ENCODE peak calls at places on chromosomes 6 and 20, in nine cellular contexts. R is neural crest cell; G is HEK293T; V is GM04503; E is type B pancreatic cell; T is naive thymus-derived CD4-positive, alpha-beta T cell; N is A549; K is stimulated activated CD8-positive, alpha-beta memory T cell treated with anti-CD3 and anti-CD28 coated beads, Interleukin-7, amount 100 ng/mL, for 1 hour; H is SW480. M is an unnamed sample.

GRCh38 chr20:574297-574942 is 30.8 kb upstream of the CSNK2A1 start:
- DNase-seq in H (no peak), R (no peak), V (no peak), K (no peak), N (no peak), E (no peak), T (no peak), G (no peak), M (no peak)

GRCh38 chr20:38156280-38156679 is 8.8 kb downstream of the TGM2 start:
- DNase-seq in N (no peak), H (no peak), G (no peak), E (no peak), K (no peak), V (no peak), R (no peak), T (no peak), M (no peak)

GRCh38 chr6:44496705-44497369 is 109.3 kb downstream of the CDC5L start:
- DNase-seq in E (peak), V (no peak), G (no peak), R (no peak), T (no peak), N (no peak), K (no peak), H (no peak), M (no peak)

GRCh38 chr20:38764563-38765355 is 16.5 kb downstream of the ACTR5 start:
- DNase-seq in H (peak), E (no peak), V (peak), K (no peak), N (peak), R (no peak), G (no peak), T (no peak), M (no peak)

GRCh38 chr6:24923885-24924401 is 11.8 kb downstream of the RIPOR2 start:
- DNase-seq in G (no peak), V (no peak), N (no peak), R (no peak), T (no peak), E (no peak), H (no peak), K (no peak), M (no peak)

GRCh38 chr6:20235041-20235440 is 22.8 kb upstream of the MBOAT1 start:
- DNase-seq in R (no peak), H (no peak), T (no peak), V (no peak), E (no peak), N (no peak), K (no peak), G (no peak), M (no peak)

GRCh38 chr20:14717124-14718004 is 380.0 kb upstream of the FLRT3 start:
- DNase-seq in H (peak), R (no peak), E (no peak), V (no peak), N (peak), G (no peak), K (no peak), T (no peak), M (no peak)

GRCh38 chr6:163897030-163897429 is 482.5 kb downstream of the QKI start:
- DNase-seq in R (no peak), T (no peak), N (no peak), G (no peak), E (no peak), K (no peak), H (no peak), V (peak), M (no peak)

GRCh38 chr20:1700990-1701389 is 43.4 kb upstream of the SIRPG start:
- DNase-seq in H (peak), K (no peak), N (no peak), T (no peak), V (no peak), E (no peak), G (no peak), R (no peak), M (no peak)

GRCh38 chr6:129853996-129854711 is 7.0 kb downstream of the TMEM244 start:
- DNase-seq in R (no peak), H (no peak), G (no peak), K (no peak), V (no peak), E (no peak), T (no peak), N (no peak), M (no peak)

GRCh38 chr6:144064402-144064830 is 31.0 kb downstream of the SF3B5 start:
- DNase-seq in E (no peak), N (no peak), T (peak), G (peak), K (peak), R (peak), V (no peak), H (peak), M (no peak)

GRCh38 chr6:107235521-107235920 is 120.2 kb upstream of the BEND3 start:
- DNase-seq in V (peak), H (no peak), R (no peak), N (no peak), T (no peak), E (no peak), G (no peak), K (no peak), M (no peak)

GRCh38 chr6:68427630-68428029 is 207.5 kb upstream of the ADGRB3 start:
- DNase-seq in K (no peak), E (no peak), R (no peak), G (no peak), V (no peak), N (no peak), T (no peak), H (no peak), M (no peak)

GRCh38 chr6:44508646-44509045 is 121.1 kb downstream of the CDC5L start:
- DNase-seq in E (no peak), G (no peak), R (no peak), N (no peak), T (no peak), K (no peak), H (no peak), V (no peak), M (no peak)

GRCh38 chr20:37518606-37519507 is 2.2 kb upstream of the NNAT start:
- DNase-seq in H (no peak), G (no peak), K (no peak), E (no peak), T (no peak), V (no peak), R (no peak), N (no peak), M (no peak)

GRCh38 chr6:20134613-20135012 is 77.7 kb downstream of the MBOAT1 start:
- DNase-seq in T (no peak), G (no peak), H (no peak), E (no peak), N (no peak), K (no peak), R (no peak), V (no peak), M (no peak)

GRCh38 chr6:111686249-111686997 is 80.7 kb upstream of the TRAF3IP2 start:
- DNase-seq in R (peak), V (no peak), K (no peak), G (no peak), N (no peak), T (no peak), H (no peak), E (no peak), M (no peak)

GRCh38 chr6:6758915-6759654 is 170.6 kb downstream of the LY86 start:
- DNase-seq in G (peak), E (no peak), H (peak), K (no peak), T (peak), N (peak), R (peak), V (peak), M (peak)

GRCh38 chr6:155949256-155949655 is 493.6 kb upstream of the NOX3 start:
- DNase-seq in G (no peak), V (no peak), H (no peak), K (no peak), N (no peak), T (no peak), R (no peak), E (no peak), M (no peak)

GRCh38 chr6:108771421-108771820 is 76.8 kb upstream of the ARMC2 start:
- DNase-seq in R (no peak), K (no peak), V (peak), T (no peak), H (no peak), N (no peak), E (no peak), G (no peak), M (no peak)

GRCh38 chr6:157150076-157150475 is 173.2 kb downstream of the TMEM242 start:
- DNase-seq in R (no peak), H (no peak), E (no peak), T (no peak), G (no peak), K (no peak), N (no peak), V (no peak), M (no peak)

GRCh38 chr20:50690979-50691584 is at the start of gene RIPOR3:
- DNase-seq in K (no peak), E (no peak), H (no peak), R (peak), G (no peak), N (no peak), V (no peak), T (no peak), M (no peak)

GRCh38 chr6:149077208-149077607 is 240.3 kb upstream of the TAB2 start:
- DNase-seq in E (no peak), R (no peak), N (no peak), G (no peak), T (no peak), K (no peak), H (no peak), V (no peak), M (no peak)

GRCh38 chr20:52749938-52750337 is 222.2 kb upstream of the TSHZ2 start:
- DNase-seq in T (no peak), K (no peak), E (no peak), N (no peak), H (no peak), R (no peak), G (no peak), V (no peak), M (no peak)

GRCh38 chr6:2956930-2957329 is 14.4 kb downstream of the SERPINB6 start:
- DNase-seq in E (no peak), T (no peak), V (no peak), N (no peak), K (no peak), R (no peak), G (no peak), H (no peak), M (no peak)

GRCh38 chr6:44738652-44739141 is 351.2 kb downstream of the CDC5L start:
- DNase-seq in T (no peak), E (no peak), R (peak), G (no peak), N (peak), H (no peak), V (peak), K (no peak), M (no peak)

GRCh38 chr6:137589067-137589848 is 95.1 kb upstream of the OLIG3 start:
- DNase-seq in H (peak), N (peak), E (no peak), K (no peak), G (peak), V (no peak), R (no peak), T (peak), M (peak)

GRCh38 chr6:53302678-53303360 is 45.9 kb downstream of the ELOVL5 start:
- DNase-seq in E (no peak), K (no peak), R (no peak), N (peak), T (peak), V (peak), G (no peak), H (peak), M (no peak)

GRCh38 chr20:1144401-1145172 is 26.2 kb downstream of the PSMF1 start:
- DNase-seq in T (no peak), R (no peak), E (no peak), V (no peak), K (no peak), H (peak), N (no peak), G (no peak), M (no peak)

GRCh38 chr6:90982051-90982450 is 395.2 kb upstream of the MAP3K7 start:
- DNase-seq in N (no peak), G (peak), H (no peak), V (no peak), R (no peak), T (no peak), E (no peak), K (no peak), M (no peak)

GRCh38 chr6:116531675-116532570 is 13.6 kb downstream of the TRAPPC3L start:
- DNase-seq in K (peak), H (peak), V (no peak), R (peak), T (peak), E (no peak), G (peak), N (peak), M (no peak)

GRCh38 chr6:30357678-30358339 is 12.9 kb downstream of the RPP21 start:
- DNase-seq in N (peak), T (peak), E (no peak), H (peak), V (peak), K (no peak), G (peak), R (peak), M (peak)

GRCh38 chr6:211856-212497 is 80.3 kb upstream of the DUSP22 start:
- DNase-seq in T (no peak), G (no peak), V (no peak), E (no peak), N (no peak), H (no peak), R (no peak), K (no peak), M (no peak)

GRCh38 chr20:56715309-56715708 is 86.2 kb downstream of the TFAP2C start:
- DNase-seq in K (no peak), H (no peak), T (no peak), N (no peak), R (no peak), V (no peak), E (no peak), G (no peak), M (no peak)

GRCh38 chr6:71745525-71745924 is 140.8 kb upstream of the RIMS1 start:
- DNase-seq in E (no peak), K (no peak), H (no peak), V (no peak), T (no peak), G (no peak), N (no peak), R (no peak), M (no peak)

GRCh38 chr6:38192011-38192410 is 372.5 kb downstream of the ZFAND3 start:
- DNase-seq in N (no peak), H (no peak), K (no peak), T (no peak), E (no peak), G (no peak), V (no peak), R (no peak), M (no peak)

GRCh38 chr6:7939864-7940228 is 29.3 kb upstream of the TXNDC5 start:
- DNase-seq in E (no peak), V (no peak), G (no peak), N (no peak), R (no peak), H (no peak), K (no peak), T (no peak), M (no peak)

GRCh38 chr6:46677314-46677654 is 10.4 kb upstream of the TDRD6 start:
- DNase-seq in N (peak), E (no peak), T (no peak), K (no peak), R (no peak), V (no peak), H (no peak), G (peak), M (no peak)

GRCh38 chr20:17650816-17651760 is 31.0 kb downstream of the RRBP1 start:
- DNase-seq in T (no peak), G (no peak), R (no peak), V (no peak), K (no peak), H (no peak), E (no peak), N (no peak), M (no peak)

GRCh38 chr6:158357570-158358216 is 45.4 kb downstream of the TULP4 start:
- DNase-seq in E (no peak), N (no peak), K (no peak), T (no peak), G (no peak), V (no peak), R (no peak), H (no peak), M (peak)

M was measured in GM12891.